ENCODE peak calls at places on chromosomes 12 and 14, in six cellular contexts. D, T, C, L, I and Z are unnamed samples.

GRCh38 chr12:89160716-89161123 is 191.6 kb downstream of the DUSP6 start:
- DNase-seq in T (no peak), L (peak), C (no peak), I (no peak), D (peak), Z (no peak)

GRCh38 chr12:43835656-43836454 is at the start of gene TMEM117:
- DNase-seq in I (peak), D (peak), C (peak), T (peak), L (peak), Z (peak)

GRCh38 chr12:22656835-22657234 is 31.9 kb downstream of the ETNK1 start:
- DNase-seq in T (no peak), D (no peak), L (no peak), C (peak), I (no peak), Z (no peak)

GRCh38 chr14:50823051-50823762 is 7.8 kb downstream of the NIN start:
- DNase-seq in D (peak), T (no peak), C (no peak), L (no peak), I (no peak), Z (no peak)

GRCh38 chr14:90554341-90554740 is 157.5 kb downstream of the CALM1 start:
- DNase-seq in D (peak), L (no peak), I (no peak), C (peak), T (no peak), Z (peak)

GRCh38 chr14:93959239-93960107 is 16.9 kb downstream of the ASB2 start:
- DNase-seq in D (no peak), I (peak), L (peak), C (no peak), T (no peak), Z (no peak)

GRCh38 chr12:120722784-120723183 is 2.8 kb upstream of the ACADS start:
- DNase-seq in I (no peak), C (no peak), L (no peak), T (no peak), D (no peak), Z (no peak)

GRCh38 chr14:58477653-58478052 is 50.1 kb downstream of the KIAA0586 start:
- DNase-seq in C (no peak), L (no peak), T (no peak), D (no peak), I (no peak), Z (no peak)

GRCh38 chr14:28375295-28375694 is 391.3 kb upstream of the FOXG1 start:
- DNase-seq in T (no peak), L (no peak), I (no peak), D (no peak), C (no peak), Z (no peak)

GRCh38 chr14:61537567-61538463 is 157.5 kb upstream of the HIF1A start:
- DNase-seq in C (peak), L (peak), I (peak), T (no peak), D (no peak), Z (no peak)

GRCh38 chr14:51251486-51251885 is 11.4 kb downstream of the TMX1 start:
- DNase-seq in T (no peak), I (no peak), D (no peak), C (no peak), L (no peak), Z (no peak)

GRCh38 chr12:87952223-87952622 is 77.0 kb downstream of the C12orf50 start:
- DNase-seq in T (no peak), L (no peak), D (no peak), C (no peak), I (no peak), Z (no peak)

GRCh38 chr12:31964280-31964679 is 5.1 kb downstream of the RESF1 start:
- DNase-seq in I (no peak), D (no peak), T (no peak), L (no peak), C (no peak), Z (no peak)

GRCh38 chr12:3436496-3437060 is 54.4 kb upstream of the PRMT8 start:
- DNase-seq in T (no peak), D (no peak), L (no peak), I (no peak), C (no peak), Z (no peak)

GRCh38 chr14:67453575-67454300 is 34.8 kb downstream of the TMEM229B start:
- DNase-seq in L (no peak), D (no peak), C (no peak), T (no peak), I (no peak), Z (no peak)

GRCh38 chr12:70971395-70971794 is 50.9 kb upstream of the PTPRR start:
- DNase-seq in D (no peak), I (no peak), C (no peak), L (no peak), T (no peak), Z (no peak)

GRCh38 chr12:9634177-9634803 is 26.6 kb upstream of the KLRB1 start:
- DNase-seq in T (peak), D (no peak), L (peak), I (peak), C (no peak), Z (no peak)

GRCh38 chr12:94710933-94711332 is 60.6 kb upstream of the TMCC3 start:
- DNase-seq in C (no peak), T (no peak), L (no peak), D (no peak), I (peak), Z (no peak)

GRCh38 chr12:96033549-96034389 is 1.6 kb downstream of the LTA4H start:
- DNase-seq in T (no peak), L (no peak), C (no peak), D (no peak), I (no peak), Z (no peak)

GRCh38 chr12:26298785-26299621 is 103.6 kb downstream of the SSPN start:
- DNase-seq in C (no peak), T (no peak), L (no peak), D (no peak), I (peak), Z (no peak)

GRCh38 chr14:94355191-94355794 is 32.2 kb upstream of the SERPINA6 start:
- DNase-seq in D (peak), C (no peak), L (peak), I (no peak), T (no peak), Z (no peak)

GRCh38 chr14:92905667-92906066 is 17.3 kb upstream of the CHGA start:
- DNase-seq in T (no peak), L (no peak), D (no peak), C (no peak), I (no peak), Z (no peak)

GRCh38 chr14:101889898-101890297 is 74.5 kb upstream of the DYNC1H1 start:
- DNase-seq in C (no peak), L (no peak), I (no peak), T (no peak), D (no peak), Z (no peak)